ENCODE peak calls at places on chromosome 22, in eight cellular contexts. I is islet precursor cell, B is OCI-LY7, E is amygdala, D is H54, W is SK-N-DZ, K is kidney tubule cell, H is tibial artery. N is an unnamed sample.

GRCh38 chr22:39699631-39700348 is 129.2 kb downstream of the CACNA1I start:
- DNase-seq in I (no peak), B (no peak), E (peak), D (no peak), W (no peak), K (no peak), H (no peak), N (peak)

GRCh38 chr22:37088750-37089408 is 20.6 kb downstream of the TMPRSS6 start:
- DNase-seq in I (no peak), B (no peak), E (no peak), D (no peak), W (no peak), K (no peak), H (no peak), N (no peak)

GRCh38 chr22:47476226-47476625 is 713.8 kb downstream of the TBC1D22A start:
- DNase-seq in I (no peak), B (no peak), E (no peak), D (no peak), W (no peak), K (no peak), H (no peak), N (no peak)

GRCh38 chr22:38501797-38502672 is 4.1 kb downstream of the DDX17 start:
- DNase-seq in I (no peak), B (no peak), E (no peak), D (no peak), W (no peak), K (no peak), H (no peak), N (no peak)

GRCh38 chr22:44085743-44086741 is 61.9 kb downstream of the PARVB start:
- DNase-seq in I (no peak), B (peak), E (no peak), D (peak), W (peak), K (peak), H (no peak), N (peak)

GRCh38 chr22:16964366-16964765 is 43.7 kb downstream of the GAB4 start:
- DNase-seq in I (no peak), B (no peak), E (no peak), D (no peak), W (no peak), K (no peak), H (no peak), N (no peak)

GRCh38 chr22:37983860-37984791 is at the start of gene SOX10:
- DNase-seq in I (no peak), B (no peak), E (peak), D (no peak), W (no peak), K (no peak), H (no peak), N (peak)

GRCh38 chr22:46484156-46484860 is 53.1 kb downstream of the CELSR1 start:
- DNase-seq in I (peak), B (no peak), E (no peak), D (no peak), W (no peak), K (peak), H (no peak), N (no peak)

GRCh38 chr22:37808294-37808657 is 542 bp downstream of the GCAT start:
- DNase-seq in I (peak), B (no peak), E (no peak), D (no peak), W (no peak), K (peak), H (no peak), N (no peak)

GRCh38 chr22:39920134-39920743 is 19.4 kb downstream of the GRAP2 start:
- DNase-seq in I (no peak), B (no peak), E (no peak), D (no peak), W (no peak), K (no peak), H (no peak), N (no peak)

GRCh38 chr22:50486561-50487289 is at the start of gene MIOX:
- DNase-seq in I (peak), B (no peak), E (no peak), D (peak), W (no peak), K (peak), H (no peak), N (no peak)

GRCh38 chr22:21942407-21942895 is 10.2 kb downstream of the PPM1F start:
- DNase-seq in I (peak), B (no peak), E (no peak), D (peak), W (no peak), K (peak), H (peak), N (no peak)

GRCh38 chr22:35970601-35971417 is 57.8 kb downstream of the RBFOX2 start:
- DNase-seq in I (no peak), B (no peak), E (no peak), D (no peak), W (no peak), K (no peak), H (no peak), N (no peak)